ENCODE peak calls at places on chromosomes 3 and 15, in five cellular contexts. I, N, D, S and M are unnamed samples.
A peak's percentile ranks its signal among the peaks of the same experiment; 100 is the strongest.

GRCh38 chr3:87069021-87069420 is 78.1 kb upstream of the VGLL3 start:
- DNase-seq in N (no peak), I (no peak), S (no peak), D (no peak), M (no peak)

GRCh38 chr3:72550582-72551262 is 297.5 kb downstream of the SHQ1 start:
- DNase-seq in S (peak; percentile 44), N (no peak), D (no peak), I (no peak), M (no peak)

GRCh38 chr3:179794355-179794754 is 141.5 kb downstream of the USP13 start:
- DNase-seq in I (no peak), N (peak; percentile 29), S (no peak), D (no peak), M (peak; percentile 22)

GRCh38 chr15:57570994-57571393 is 20.7 kb upstream of the MYZAP start:
- DNase-seq in S (no peak), N (no peak), I (no peak), D (no peak), M (no peak)

GRCh38 chr3:169149349-169149890 is 514.1 kb downstream of the MECOM start:
- DNase-seq in D (peak; percentile 89), N (peak; percentile 90), I (peak; percentile 76), S (peak; percentile 73), M (peak; percentile 87)

GRCh38 chr3:190323241-190323617 is 983 bp upstream of the CLDN1 start:
- DNase-seq in D (no peak), S (no peak), I (no peak), N (no peak), M (no peak)

GRCh38 chr3:25226747-25227146 is 201.3 kb upstream of the RARB start:
- DNase-seq in N (no peak), I (no peak), S (no peak), D (no peak), M (no peak)

GRCh38 chr3:48057521-48057920 is 41.3 kb upstream of the MAP4 start:
- DNase-seq in I (no peak), S (no peak), D (no peak), N (no peak), M (no peak)

GRCh38 chr3:192830279-192831110 is 87.2 kb downstream of the MB21D2 start:
- DNase-seq in I (no peak), S (peak; percentile 50), N (no peak), D (no peak), M (peak; percentile 47)

GRCh38 chr3:98741121-98741716 is 21.9 kb upstream of the ST3GAL6 start:
- DNase-seq in S (no peak), N (no peak), I (no peak), D (no peak), M (no peak)

GRCh38 chr3:54322354-54322753 is 200.0 kb downstream of the CACNA2D3 start:
- DNase-seq in N (peak; percentile 77), D (no peak), I (no peak), S (no peak), M (no peak)

GRCh38 chr3:154540950-154541604 is 111.1 kb upstream of the GPR149 start:
- DNase-seq in D (no peak), I (no peak), S (no peak), N (no peak), M (no peak)

GRCh38 chr3:189275182-189275581 is 103.4 kb downstream of the TPRG1 start:
- DNase-seq in D (no peak), S (no peak), N (no peak), I (no peak), M (no peak)

GRCh38 chr3:177286034-177286433 is 88.8 kb upstream of the TBL1XR1 start:
- DNase-seq in S (no peak), I (no peak), D (no peak), N (no peak), M (no peak)

GRCh38 chr15:84969257-84969656 is 12.4 kb upstream of the PDE8A start:
- DNase-seq in S (no peak), D (no peak), N (no peak), I (no peak), M (no peak)

GRCh38 chr15:101498731-101499480 is 9.4 kb upstream of the PCSK6 start:
- DNase-seq in I (no peak), N (no peak), S (peak; percentile 11), D (no peak), M (no peak)

GRCh38 chr15:74390552-74391288 is 23.3 kb upstream of the CYP11A1 start:
- DNase-seq in S (no peak), I (peak; percentile 63), N (no peak), D (no peak), M (no peak)

GRCh38 chr3:47377186-47377585 is 3.6 kb upstream of the PTPN23 start:
- DNase-seq in N (no peak), S (no peak), D (no peak), I (peak; percentile 62), M (no peak)

GRCh38 chr15:77702211-77702957 is 69.7 kb upstream of the LINGO1 start:
- DNase-seq in N (no peak), I (peak; percentile 30), S (peak; percentile 67), D (peak; percentile 80), M (no peak)

GRCh38 chr3:94459167-94459566 is 396.3 kb downstream of the NSUN3 start:
- DNase-seq in I (no peak), D (no peak), S (no peak), N (no peak), M (no peak)

GRCh38 chr15:90860942-90861675 is 7.3 kb upstream of the FURIN start:
- DNase-seq in S (no peak), D (no peak), N (peak; percentile 59), I (peak; percentile 40), M (no peak)

GRCh38 chr3:11499144-11499543 is 144.6 kb downstream of the VGLL4 start:
- DNase-seq in S (no peak), D (no peak), N (no peak), I (no peak), M (no peak)

GRCh38 chr3:152365766-152366593 is 97.3 kb downstream of the MBNL1 start:
- DNase-seq in S (no peak), I (no peak), N (no peak), D (no peak), M (no peak)

GRCh38 chr15:82709081-82709420 is 624 bp downstream of the AP3B2 start:
- DNase-seq in S (no peak), N (no peak), D (peak; percentile 73), I (peak; percentile 75), M (no peak)

GRCh38 chr15:48432688-48433087 is 101.5 kb downstream of the DUT start:
- DNase-seq in D (no peak), I (no peak), N (no peak), S (no peak), M (no peak)

GRCh38 chr3:117874028-117874765 is 1160.4 kb downstream of the IGSF11 start:
- DNase-seq in S (no peak), N (no peak), D (no peak), I (no peak), M (no peak)

GRCh38 chr3:103453152-103453551 is 1018.3 kb downstream of the ZPLD1 start:
- DNase-seq in D (no peak), S (no peak), I (no peak), N (no peak), M (no peak)

GRCh38 chr3:45067941-45068340 is 41.8 kb downstream of the CLEC3B start:
- DNase-seq in N (no peak), I (no peak), D (no peak), S (no peak), M (no peak)

GRCh38 chr15:98142584-98142983 is 182.1 kb downstream of the ARRDC4 start:
- DNase-seq in N (no peak), I (no peak), S (no peak), D (peak; percentile 40), M (no peak)

GRCh38 chr3:143239026-143239425 is 119.5 kb downstream of the CHST2 start:
- DNase-seq in N (no peak), I (no peak), D (no peak), S (no peak), M (no peak)

GRCh38 chr3:114155370-114155821 is 23.5 kb downstream of the DRD3 start:
- DNase-seq in N (no peak), I (peak; percentile 57), S (peak; percentile 28), D (peak; percentile 55), M (peak; percentile 62)
- TF ChIP-seq CTCF in N (no peak), I (peak; percentile 65), S (peak; percentile 62), D (peak; percentile 40), M (peak; percentile 42)

GRCh38 chr3:135582800-135583199 is 382.7 kb upstream of the PPP2R3A start:
- DNase-seq in S (no peak), D (no peak), I (no peak), N (no peak), M (no peak)
- TF ChIP-seq CTCF in S (no peak), D (no peak), I (no peak), N (no peak), M (no peak)

GRCh38 chr15:29449136-29449535 is 179.5 kb upstream of the NSMCE3 start:
- DNase-seq in S (no peak), N (no peak), I (peak; percentile 12), D (peak; percentile 62), M (no peak)

GRCh38 chr15:29454506-29454905 is 184.9 kb upstream of the NSMCE3 start:
- DNase-seq in S (no peak), N (no peak), I (no peak), D (no peak), M (peak; percentile 51)

GRCh38 chr15:29452881-29453731 is 183.5 kb upstream of the NSMCE3 start:
- DNase-seq in S (no peak), D (no peak), I (no peak), N (no peak), M (peak; percentile 38)

GRCh38 chr15:29448320-29448719 is 178.7 kb upstream of the NSMCE3 start:
- DNase-seq in I (no peak), S (no peak), D (no peak), N (no peak), M (no peak)

DNA sequence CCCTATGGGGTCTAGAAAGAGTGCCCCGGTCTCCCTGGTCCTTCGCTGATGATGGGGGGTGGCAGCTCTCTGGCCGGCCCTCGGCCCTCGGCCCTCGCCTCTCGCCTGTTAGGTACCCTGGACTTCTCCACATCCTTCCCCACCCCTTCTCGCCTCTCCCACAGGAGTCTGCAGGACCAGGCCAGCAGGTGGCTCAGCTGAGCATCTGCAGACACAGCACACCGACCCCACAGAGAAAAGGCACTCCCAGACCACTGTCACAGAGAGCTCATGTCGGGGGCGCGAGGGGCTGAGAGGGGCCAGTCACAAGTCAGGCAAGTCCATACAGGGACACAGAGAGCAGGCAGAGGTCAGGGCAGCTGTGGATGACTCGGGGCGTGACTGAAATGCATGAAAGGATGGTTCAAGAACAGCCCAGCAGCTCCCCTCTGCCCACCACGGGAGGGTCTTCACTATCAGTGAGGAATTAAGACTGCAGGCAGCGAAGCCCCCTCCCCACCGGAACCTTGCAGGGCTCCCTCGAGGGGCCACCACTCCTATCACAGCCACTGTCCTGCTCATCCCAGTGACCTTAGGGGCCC is 181.7 kb upstream of the NSMCE3 start:
- DNase-seq in D (peak; percentile 58), N (no peak), S (no peak), I (peak; percentile 2), M (peak; percentile 70)
- TF ChIP-seq CTCF in D (no peak), N (no peak), S (no peak), I (no peak), M (no peak)

DNA sequence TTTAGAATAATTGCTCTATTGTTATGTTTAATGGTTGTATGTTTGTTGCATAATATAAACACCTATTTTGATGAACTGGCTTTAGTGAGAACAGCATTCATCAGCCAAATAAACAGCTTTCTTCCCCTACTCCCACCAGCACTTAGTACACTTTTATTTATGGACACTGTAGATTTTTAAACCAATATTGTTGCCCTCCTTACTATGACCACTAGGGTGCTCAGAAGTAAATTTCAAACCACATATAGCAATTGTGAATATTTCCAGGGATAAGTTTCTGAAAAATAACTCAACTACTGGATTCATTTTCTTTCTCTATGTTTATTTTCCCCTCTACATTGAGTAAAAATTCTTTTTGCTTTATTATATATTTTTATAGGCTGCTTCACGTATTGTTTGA is 84.7 kb upstream of the PTX3 start:
- DNase-seq in N (no peak), D (no peak), S (no peak), I (no peak), M (no peak)
- TF ChIP-seq CTCF in N (no peak), D (no peak), S (no peak), I (peak; percentile 20), M (peak; percentile 46)